ENCODE peak calls at places on chromosomes 4 and X, in ten cellular contexts. U is CD4-positive, CD25-positive, alpha-beta regulatory T cell; A is ovary; K is neural progenitor cell; I is PC-3; F is CD4-positive, alpha-beta memory T cell; J is fibroblast of lung; E is adrenal gland; W is kidney; R is iPS DF 6.9. Y is an unnamed sample. For H3K4me1, the result is how much of the 10 kb centered on the place peaks cover.

GRCh38 chrX:115337735-115338134 is 48.2 kb downstream of the LUZP4 start:
- DNase-seq in K (no peak), A (peak), W (no peak), E (no peak), J (peak), I (no peak), U (no peak), F (no peak), R (no peak), Y (no peak)

GRCh38 chr4:118968006-118968405 is 79.4 kb downstream of the SYNPO2 start:
- DNase-seq in R (peak), F (peak), A (peak), K (peak), W (peak), J (peak), E (peak), U (no peak), I (peak), Y (no peak)

GRCh38 chrX:115038406-115038805 is 21.0 kb upstream of the IL13RA2 start:
- DNase-seq in U (no peak), E (no peak), F (no peak), W (no peak), R (no peak), I (no peak), J (peak), A (no peak), K (no peak), Y (no peak)

GRCh38 chr4:152309418-152309817 is 226.5 kb downstream of the FBXW7 start:
- DNase-seq in E (no peak), W (no peak), R (no peak), A (no peak), I (peak), F (no peak), J (no peak), U (no peak), K (no peak), Y (no peak)

GRCh38 chr4:8912506-8912905 is 40.9 kb upstream of the HMX1 start:
- DNase-seq in U (no peak), R (no peak), E (peak), F (no peak), K (no peak), W (no peak), J (no peak), A (peak), I (no peak), Y (no peak)

GRCh38 chr4:128516568-128516967 is 229.0 kb upstream of the PGRMC2 start:
- DNase-seq in W (no peak), E (no peak), R (no peak), I (no peak), K (no peak), J (peak), U (no peak), A (no peak), F (no peak), Y (no peak)

GRCh38 chrX:29044802-29045201 is 457.6 kb downstream of the IL1RAPL1 start:
- DNase-seq in J (peak), U (no peak), A (no peak), F (no peak), K (no peak), I (peak), R (no peak), E (no peak), W (no peak), Y (no peak)

GRCh38 chr4:22237155-22237751 is 278.6 kb downstream of the ADGRA3 start:
- DNase-seq in K (peak), I (peak), A (no peak), U (no peak), W (peak), J (no peak), F (no peak), R (peak), E (peak), Y (no peak)

GRCh38 chr4:137700072-137700471 is 167.8 kb upstream of the PCDH18 start:
- DNase-seq in U (no peak), J (peak), R (no peak), E (no peak), I (no peak), A (no peak), K (no peak), W (no peak), F (no peak), Y (no peak)

GRCh38 chr4:190020790-190021717 is 6.0 kb downstream of the FRG2 start:
- DNase-seq in K (peak), E (peak), J (peak), R (no peak), U (peak), F (peak), W (peak), I (peak), A (no peak), Y (peak)

GRCh38 chr4:147828361-147828760 is 96.5 kb downstream of the ARHGAP10 start:
- DNase-seq in F (no peak), W (no peak), J (peak), R (no peak), I (peak), E (no peak), U (no peak), A (no peak), K (no peak), Y (no peak)

GRCh38 chr4:105170703-105171102 is 24.0 kb downstream of the TET2 start:
- DNase-seq in W (no peak), K (no peak), E (no peak), U (no peak), I (no peak), F (no peak), R (no peak), A (no peak), J (no peak), Y (no peak)

GRCh38 chr4:14059006-14059405 is 431.5 kb upstream of the BOD1L1 start:
- DNase-seq in I (no peak), J (peak), U (no peak), K (no peak), F (no peak), R (no peak), W (no peak), E (no peak), A (no peak), Y (no peak)

GRCh38 chr4:76023381-76023780 is at the start of gene CXCL10:
- DNase-seq in R (no peak), J (no peak), K (no peak), A (no peak), E (no peak), W (no peak), U (no peak), I (no peak), F (no peak), Y (peak)

GRCh38 chrX:135194684-135195083 is 23.5 kb upstream of the CT55 start:
- DNase-seq in F (no peak), R (no peak), J (no peak), I (no peak), E (no peak), U (no peak), K (no peak), W (no peak), A (no peak), Y (no peak)

GRCh38 chrX:3244203-3244743 is 102.2 kb downstream of the MXRA5 start:
- DNase-seq in F (no peak), K (no peak), W (no peak), U (no peak), J (peak), I (no peak), E (no peak), R (no peak), A (no peak), Y (peak)

GRCh38 chrX:135388841-135389240 is 32.9 kb upstream of the SMIM10L2A start:
- DNase-seq in K (no peak), A (no peak), I (no peak), R (no peak), E (no peak), U (no peak), J (no peak), F (no peak), W (no peak), Y (no peak)

GRCh38 chrX:150429577-150429976 is 66.5 kb downstream of the MAMLD1 start:
- DNase-seq in F (no peak), U (no peak), R (no peak), I (peak), J (peak), E (no peak), A (no peak), W (no peak), K (no peak), Y (peak)

GRCh38 chr4:114229721-114230120 is 250.3 kb upstream of the ARSJ start:
- DNase-seq in I (no peak), F (no peak), R (no peak), A (no peak), K (no peak), U (no peak), E (no peak), J (no peak), W (no peak), Y (no peak)

GRCh38 chr4:171846232-171846631 is 33.0 kb downstream of the GALNTL6 start:
- DNase-seq in K (peak), U (no peak), F (no peak), A (no peak), J (peak), W (no peak), R (peak), E (peak), I (peak), Y (no peak)

GRCh38 chr4:56611501-56611900 is 69.6 kb downstream of the HOPX start:
- DNase-seq in U (no peak), K (no peak), I (no peak), F (no peak), R (no peak), W (no peak), E (no peak), A (no peak), J (peak), Y (no peak)

GRCh38 chrX:80808854-80809493 is 703 bp downstream of the BRWD3 start:
- DNase-seq in J (peak), K (peak), A (peak), W (no peak), R (no peak), U (peak), I (peak), E (peak), F (peak), Y (no peak)

GRCh38 chr4:175443547-175443946 is 368.5 kb downstream of the GPM6A start:
- DNase-seq in U (no peak), I (peak), J (no peak), F (no peak), A (no peak), R (no peak), W (no peak), K (no peak), E (no peak), Y (no peak)

GRCh38 chr4:24674279-24674678 is 89.9 kb upstream of the DHX15 start:
- DNase-seq in J (no peak), W (no peak), E (no peak), U (no peak), I (no peak), F (no peak), R (no peak), K (no peak), A (no peak), Y (no peak)

GRCh38 chr4:5157721-5158390 is 106.6 kb downstream of the STK32B start:
- DNase-seq in A (no peak), E (no peak), K (no peak), F (no peak), U (no peak), R (no peak), W (no peak), J (peak), I (no peak), Y (no peak)

GRCh38 chr4:112765317-112765989 is 128.5 kb downstream of the LARP7 start:
- DNase-seq in A (no peak), F (no peak), J (peak), W (no peak), E (no peak), R (no peak), I (peak), U (peak), K (peak), Y (no peak)

GRCh38 chrX:129678176-129678880 is 23.6 kb upstream of the APLN start:
- DNase-seq in K (peak), R (no peak), J (peak), F (peak), E (peak), U (peak), A (peak), W (peak), I (peak), Y (no peak)

GRCh38 chrX:21400408-21401121 is 26.3 kb downstream of the CNKSR2 start:
- DNase-seq in I (no peak), W (no peak), E (no peak), J (no peak), R (no peak), U (no peak), F (no peak), A (no peak), K (no peak), Y (no peak)

GRCh38 chrX:12223650-12224049 is 85.4 kb downstream of the FRMPD4 start:
- DNase-seq in I (peak), K (no peak), F (no peak), U (no peak), W (no peak), A (no peak), J (peak), R (no peak), E (no peak), Y (peak)

GRCh38 chrX:119502727-119503483 is 34.7 kb downstream of the SLC25A5 start:
- DNase-seq in U (peak), I (peak), A (no peak), W (no peak), E (peak), J (peak), K (no peak), F (peak), R (no peak), Y (no peak)

DNA sequence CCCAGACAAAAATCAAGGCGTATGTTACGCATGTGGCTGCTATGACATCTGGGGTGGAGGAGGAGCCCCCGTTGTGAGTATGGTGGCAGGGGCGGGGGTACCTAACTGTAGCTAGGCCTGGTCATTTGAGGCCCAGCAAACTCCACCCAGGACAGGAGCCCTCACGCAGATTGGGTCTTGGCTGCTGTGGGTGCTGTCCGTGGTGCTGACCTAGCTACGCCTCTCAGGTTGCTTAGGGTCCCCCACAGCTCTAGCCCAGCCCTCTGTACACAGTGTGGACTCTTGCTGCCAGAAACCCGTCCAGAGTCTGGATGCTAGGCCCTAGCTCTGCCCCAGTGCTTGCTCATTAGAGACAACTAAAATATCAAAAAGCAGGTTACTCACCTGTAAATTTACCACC is 146.7 kb upstream of the PSAPL1 start:
- DNase-seq in E (no peak), I (no peak), W (no peak), J (peak), R (peak), F (no peak), K (peak), U (no peak), A (peak), Y (no peak)
- H3K4me1 ChIP-seq in E (under half), I (under half), W (under half), J (under half), R (under half), F (under half), K (under half), U (under half), A (under half), Y (under half)

GRCh38 chrX:24464836-24465523 is at the start of gene PDK3:
- DNase-seq in E (peak), W (peak), U (peak), F (peak), J (peak), I (peak), K (peak), R (peak), A (peak), Y (peak)

GRCh38 chrX:24466025-24466424 is 939 bp downstream of the PDK3 start:
- DNase-seq in R (no peak), U (no peak), J (no peak), E (no peak), W (no peak), A (no peak), F (no peak), I (no peak), K (peak), Y (no peak)

GRCh38 chrX:24465524-24465850 is 401 bp downstream of the PDK3 start:
- DNase-seq in R (no peak), I (no peak), E (no peak), U (peak), J (no peak), W (no peak), A (no peak), F (no peak), K (no peak), Y (no peak)

GRCh38 chrX:24463077-24463476 is 2.0 kb upstream of the PDK3 start:
- DNase-seq in F (no peak), I (no peak), W (no peak), J (no peak), E (no peak), A (no peak), K (no peak), U (no peak), R (no peak), Y (no peak)

DNA sequence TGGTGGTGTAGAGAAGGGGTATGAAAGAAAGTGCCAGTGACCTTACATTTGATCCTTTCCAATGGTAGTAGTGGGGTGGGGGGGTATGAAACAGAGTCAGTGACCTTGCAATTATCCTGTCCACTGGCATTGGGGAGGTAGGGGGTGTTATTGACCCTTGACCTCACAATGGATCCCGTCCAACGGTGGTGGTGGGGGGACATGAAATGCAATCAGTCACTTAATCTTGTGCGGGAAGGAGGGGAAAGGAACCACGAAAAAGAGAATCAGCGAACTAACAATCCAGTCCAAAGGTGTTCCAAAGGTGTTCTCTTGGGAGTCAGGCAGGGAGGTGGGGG is 619 bp upstream of the PDK3 start:
- DNase-seq in R (no peak), J (no peak), A (peak), I (no peak), K (no peak), W (no peak), U (no peak), E (peak), F (no peak), Y (no peak)
- H3K4me1 ChIP-seq in R (under half), J (under half), A (under half), I (under half), K (under half), W (under half), U (under half), E (under half), F (under half), Y (under half)

DNA sequence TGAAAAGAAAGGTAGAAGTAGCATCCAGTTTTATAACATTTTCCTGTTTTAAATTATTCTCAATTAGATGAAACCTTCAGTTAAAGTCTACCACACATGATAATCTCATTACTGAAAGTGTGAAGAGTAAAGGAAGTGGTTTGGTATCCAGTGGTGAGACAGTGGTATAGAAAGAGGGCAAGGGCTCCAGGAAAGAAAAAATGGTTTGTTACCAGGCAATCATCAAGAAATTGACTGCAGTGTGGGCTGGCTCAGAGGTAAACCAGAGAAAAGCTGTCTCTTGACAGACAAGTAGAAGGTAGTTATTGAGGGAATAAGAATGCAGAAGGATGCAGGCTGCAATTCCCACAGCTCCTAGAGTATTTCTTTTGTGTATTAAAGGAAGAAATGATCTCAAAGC is 406.2 kb downstream of the TLL1 start:
- DNase-seq in E (no peak), W (no peak), K (no peak), R (no peak), F (no peak), I (no peak), J (no peak), A (no peak), U (no peak), Y (no peak)
- H3K4me1 ChIP-seq in E (under half), W (under half), K (under half), R (under half), F (under half), I (under half), J (under half), A (under half), U (under half), Y (under half)

GRCh38 chr4:38082424-38083374 is 122.5 kb downstream of the PTTG2 start:
- DNase-seq in F (no peak), E (no peak), I (peak), K (no peak), A (no peak), U (no peak), J (peak), R (no peak), W (peak), Y (no peak)
- H3K4me1 ChIP-seq in F (under half), E (under half), I (under half), K (under half), A (under half), U (under half), J (under half), R (under half), W (under half), Y (under half)

DNA sequence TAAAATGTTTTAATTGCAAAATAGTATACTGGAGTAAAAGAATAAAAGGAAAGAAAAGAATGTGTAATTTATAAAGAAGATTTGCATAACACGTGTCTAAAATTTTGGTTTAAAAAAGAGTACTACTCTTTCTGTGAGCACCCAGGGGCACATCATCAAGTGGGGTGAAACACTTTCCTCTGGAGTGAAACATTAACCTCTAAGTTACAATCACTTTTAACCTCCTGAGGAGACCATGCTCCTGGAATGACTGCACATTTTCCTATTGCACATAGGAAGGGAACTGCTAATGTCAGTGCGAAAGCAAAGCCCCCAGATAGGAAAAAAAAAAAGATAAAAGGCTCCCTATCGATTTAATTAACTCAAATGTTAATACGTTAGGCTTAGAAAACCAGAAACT is 13.3 kb downstream of the VEGFC start:
- DNase-seq in U (no peak), I (no peak), A (no peak), E (no peak), J (no peak), W (no peak), R (no peak), K (no peak), F (no peak), Y (no peak)
- H3K4me1 ChIP-seq in U (under half), I (half or more), A (under half), E (under half), J (under half), W (under half), R (under half), K (under half), F (under half), Y (half or more)

GRCh38 chr4:184892999-184893398 is 67.2 kb upstream of the ACSL1 start:
- DNase-seq in J (no peak), K (no peak), E (no peak), U (no peak), A (no peak), W (no peak), F (no peak), I (peak), R (no peak), Y (no peak)
- H3K4me1 ChIP-seq in J (under half), K (under half), E (under half), U (under half), A (under half), W (under half), F (under half), I (under half), R (under half), Y (under half)